ENCODE peak calls at places on chromosomes 5 and 9, in seven cellular contexts. S is AG09319; J is GM10248; E is NB4; H is NCI-H2081 treated with DMSO at 0.1 percent for 48 hours; Y is activated naive CD4-positive, alpha-beta T cell; L is hypothalamus. Z is an unnamed sample.

GRCh38 chr9:37382982-37383357 is 39.5 kb upstream of the GRHPR start:
- DNase-seq in S (no peak), Y (no peak), J (no peak), E (no peak), H (no peak), L (no peak), Z (no peak)

GRCh38 chr5:125455041-125455440 is 708.6 kb upstream of the ZNF608 start:
- DNase-seq in H (no peak), J (no peak), E (no peak), S (no peak), Y (no peak), L (no peak), Z (no peak)

GRCh38 chr5:126081209-126081608 is 342.0 kb upstream of the GRAMD2B start:
- DNase-seq in E (no peak), L (no peak), Y (no peak), J (no peak), H (no peak), S (no peak), Z (no peak)

GRCh38 chr5:28603869-28604268 is 1565.5 kb upstream of the CDH9 start:
- DNase-seq in E (no peak), L (no peak), J (no peak), S (no peak), Y (no peak), H (no peak), Z (no peak)

GRCh38 chr5:149486726-149487635 is 64.3 kb downstream of the CSNK1A1 start:
- DNase-seq in J (no peak), E (no peak), S (no peak), L (no peak), Y (no peak), H (no peak), Z (no peak)

GRCh38 chr5:1041225-1042186 is 32.9 kb downstream of the NKD2 start:
- DNase-seq in H (no peak), E (no peak), J (no peak), Y (no peak), S (no peak), L (no peak), Z (no peak)

GRCh38 chr9:35272989-35273388 is 111.2 kb downstream of the UNC13B start:
- DNase-seq in H (no peak), L (no peak), S (no peak), J (no peak), Y (no peak), E (no peak), Z (no peak)

GRCh38 chr5:73448072-73448432 is 525 bp downstream of the FOXD1 start:
- DNase-seq in L (peak), Y (no peak), E (no peak), H (no peak), S (no peak), J (no peak), Z (no peak)

GRCh38 chr9:36788534-36788933 is 215.8 kb downstream of the MELK start:
- DNase-seq in E (no peak), H (no peak), J (peak), Y (no peak), L (no peak), S (no peak), Z (no peak)

GRCh38 chr5:149063901-149064478 is 1.1 kb upstream of the SH3TC2 start:
- DNase-seq in Y (no peak), J (no peak), E (no peak), S (no peak), H (no peak), L (no peak), Z (no peak)

GRCh38 chr9:123168526-123168925 is 99.9 kb downstream of the STRBP start:
- DNase-seq in J (no peak), Y (no peak), E (no peak), H (no peak), L (no peak), S (no peak), Z (no peak)

GRCh38 chr9:123302348-123303214 is 34.2 kb upstream of the STRBP start:
- DNase-seq in J (no peak), Y (peak), S (no peak), E (no peak), H (no peak), L (no peak), Z (no peak)

GRCh38 chr5:100777680-100778281 is 125.3 kb downstream of the ST8SIA4 start:
- DNase-seq in H (no peak), J (peak), E (peak), L (no peak), S (peak), Y (no peak), Z (peak)

GRCh38 chr5:151295801-151296477 is 7.6 kb downstream of the SLC36A3 start:
- DNase-seq in J (no peak), H (no peak), S (no peak), E (peak), Y (no peak), L (no peak), Z (no peak)

GRCh38 chr9:98380065-98380681 is 124.7 kb upstream of the TBC1D2 start:
- DNase-seq in S (no peak), Y (no peak), H (no peak), J (peak), E (no peak), L (peak), Z (no peak)

GRCh38 chr5:59069438-59070079 is 486.7 kb downstream of the RAB3C start:
- DNase-seq in H (no peak), E (no peak), Y (no peak), S (peak), L (no peak), J (no peak), Z (peak)

GRCh38 chr9:7879551-7880245 is 80.1 kb upstream of the DMAC1 start:
- DNase-seq in S (no peak), H (no peak), L (no peak), J (no peak), Y (no peak), E (peak), Z (no peak)

GRCh38 chr9:125758986-125759811 is 12.0 kb downstream of the PBX3 start:
- DNase-seq in L (no peak), J (no peak), Y (no peak), E (peak), S (no peak), H (no peak), Z (no peak)

GRCh38 chr5:172564187-172564586 is 76.9 kb upstream of the NEURL1B start:
- DNase-seq in H (peak), L (no peak), J (no peak), S (no peak), E (no peak), Y (no peak), Z (no peak)

GRCh38 chr9:131394464-131395026 is 659 bp downstream of the PRRC2B start:
- DNase-seq in S (no peak), H (no peak), J (peak), E (peak), Y (peak), L (no peak), Z (peak)

GRCh38 chr5:64963278-64963677 is 194.5 kb downstream of the CWC27 start:
- DNase-seq in S (no peak), E (no peak), H (no peak), J (no peak), L (no peak), Y (no peak), Z (no peak)

GRCh38 chr5:102678267-102679058 is 76.6 kb upstream of the PAM start:
- DNase-seq in L (no peak), J (no peak), S (no peak), Y (no peak), H (no peak), E (no peak), Z (peak)

GRCh38 chr5:39108987-39109386 is 34.8 kb upstream of the RICTOR start:
- DNase-seq in E (no peak), J (no peak), L (no peak), Y (no peak), H (no peak), S (no peak), Z (no peak)

GRCh38 chr9:134950811-134951210 is 33.1 kb upstream of the FCN1 start:
- DNase-seq in J (no peak), S (no peak), L (no peak), Y (no peak), H (no peak), E (no peak), Z (no peak)

GRCh38 chr9:114643906-114644305 is 13.7 kb downstream of the TEX53 start:
- DNase-seq in Y (no peak), H (no peak), E (no peak), S (no peak), J (no peak), L (no peak), Z (no peak)

GRCh38 chr5:161895510-161895909 is 47.6 kb downstream of the GABRA1 start:
- DNase-seq in S (no peak), Y (no peak), E (no peak), L (no peak), J (no peak), H (no peak), Z (no peak)

GRCh38 chr5:142183561-142183960 is 75.0 kb downstream of the NDFIP1 start:
- DNase-seq in S (no peak), L (no peak), Y (no peak), E (no peak), J (no peak), H (no peak), Z (no peak)

GRCh38 chr9:33108472-33108871 is 32.0 kb upstream of the SMU1 start:
- DNase-seq in J (no peak), E (no peak), S (no peak), H (no peak), L (no peak), Y (no peak), Z (no peak)

GRCh38 chr9:14313951-14314423 is at the start of gene NFIB:
- DNase-seq in S (no peak), L (peak), E (no peak), J (peak), H (no peak), Y (no peak), Z (no peak)